ENCODE peak calls at places on chromosome 2, in ten cellular contexts. One of them, this sample, is unnamed.

GRCh38 chr2:195612515-195613495 is 44.2 kb upstream of the SLC39A10 start:
- DNase-seq in heart left ventricle: no peak
- DNase-seq in transverse colon: no peak
- DNase-seq in ovary: no peak
- DNase-seq in spleen: no peak
- DNase-seq in A549: peak
- DNase-seq in stomach: no peak
- DNase-seq in HepG2: peak
- DNase-seq in lower leg skin: peak
- DNase-seq in uterus: no peak
- DNase-seq in this sample: peak

GRCh38 chr2:204401114-204401513 is 144.2 kb upstream of the PARD3B start:
- DNase-seq in stomach: no peak
- DNase-seq in transverse colon: no peak
- DNase-seq in HepG2: no peak
- DNase-seq in A549: no peak
- DNase-seq in heart left ventricle: no peak
- DNase-seq in uterus: no peak
- DNase-seq in spleen: no peak
- DNase-seq in lower leg skin: no peak
- DNase-seq in ovary: no peak
- DNase-seq in this sample: no peak

GRCh38 chr2:15041429-15041837 is 408.9 kb downstream of the LRATD1 start:
- DNase-seq in stomach: no peak
- DNase-seq in transverse colon: peak
- DNase-seq in A549: no peak
- DNase-seq in lower leg skin: no peak
- DNase-seq in ovary: no peak
- DNase-seq in heart left ventricle: peak
- DNase-seq in spleen: no peak
- DNase-seq in uterus: no peak
- DNase-seq in HepG2: no peak
- DNase-seq in this sample: no peak

GRCh38 chr2:161426788-161427412 is 10.8 kb downstream of the TBR1 start:
- DNase-seq in HepG2: no peak
- DNase-seq in stomach: no peak
- DNase-seq in A549: no peak
- DNase-seq in ovary: no peak
- DNase-seq in spleen: no peak
- DNase-seq in transverse colon: no peak
- DNase-seq in lower leg skin: peak
- DNase-seq in heart left ventricle: no peak
- DNase-seq in uterus: no peak
- DNase-seq in this sample: no peak

GRCh38 chr2:147165682-147166081 is 679.1 kb upstream of the ACVR2A start:
- DNase-seq in spleen: no peak
- DNase-seq in transverse colon: no peak
- DNase-seq in ovary: no peak
- DNase-seq in uterus: no peak
- DNase-seq in heart left ventricle: no peak
- DNase-seq in HepG2: no peak
- DNase-seq in A549: no peak
- DNase-seq in stomach: no peak
- DNase-seq in lower leg skin: no peak
- DNase-seq in this sample: no peak

GRCh38 chr2:37907480-37908070 is 17.5 kb upstream of the RMDN2 start:
- DNase-seq in stomach: no peak
- DNase-seq in transverse colon: no peak
- DNase-seq in ovary: no peak
- DNase-seq in heart left ventricle: no peak
- DNase-seq in uterus: no peak
- DNase-seq in A549: no peak
- DNase-seq in HepG2: no peak
- DNase-seq in spleen: no peak
- DNase-seq in lower leg skin: no peak
- DNase-seq in this sample: no peak

GRCh38 chr2:37737507-37737906 is 66.1 kb upstream of the CDC42EP3 start:
- DNase-seq in stomach: no peak
- DNase-seq in uterus: no peak
- DNase-seq in spleen: no peak
- DNase-seq in heart left ventricle: no peak
- DNase-seq in transverse colon: no peak
- DNase-seq in A549: no peak
- DNase-seq in ovary: no peak
- DNase-seq in HepG2: no peak
- DNase-seq in lower leg skin: no peak
- DNase-seq in this sample: no peak

GRCh38 chr2:235024191-235024611 is 72.4 kb downstream of the SH3BP4 start:
- DNase-seq in lower leg skin: no peak
- DNase-seq in ovary: no peak
- DNase-seq in spleen: no peak
- DNase-seq in stomach: no peak
- DNase-seq in transverse colon: no peak
- DNase-seq in HepG2: no peak
- DNase-seq in A549: no peak
- DNase-seq in uterus: no peak
- DNase-seq in heart left ventricle: no peak
- DNase-seq in this sample: no peak

DNA sequence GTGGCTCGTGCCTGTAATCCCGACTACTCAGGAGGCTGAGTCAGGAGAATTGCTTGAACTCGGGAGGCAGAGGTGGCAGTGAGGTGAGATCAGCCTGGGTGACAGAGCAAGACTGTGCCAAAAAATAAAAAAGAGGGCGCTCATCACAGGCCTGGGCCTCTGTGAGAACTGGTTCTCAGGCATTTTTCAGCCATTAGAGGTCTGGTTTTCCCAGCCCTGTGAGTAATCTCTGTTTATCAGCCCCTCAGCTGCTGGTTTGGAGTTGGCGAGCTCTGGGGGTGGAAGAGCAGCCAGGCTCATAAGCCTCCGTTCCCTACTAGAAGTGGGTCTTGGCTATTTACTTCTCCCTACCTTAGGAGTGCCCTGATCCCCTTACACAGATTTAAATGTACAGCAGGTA is 53.1 kb downstream of the CHRNA1 start:
- DNase-seq in lower leg skin: no peak
- DNase-seq in stomach: no peak
- DNase-seq in heart left ventricle: no peak
- DNase-seq in A549: no peak
- DNase-seq in HepG2: no peak
- DNase-seq in uterus: no peak
- DNase-seq in spleen: no peak
- DNase-seq in ovary: no peak
- DNase-seq in transverse colon: no peak
- DNase-seq in this sample: no peak
- H3K4me3 ChIP-seq in lower leg skin: no peak
- H3K4me3 ChIP-seq in stomach: no peak
- H3K4me3 ChIP-seq in heart left ventricle: no peak
- H3K4me3 ChIP-seq in A549: no peak
- H3K4me3 ChIP-seq in HepG2: no peak
- H3K4me3 ChIP-seq in uterus: no peak
- H3K4me3 ChIP-seq in spleen: no peak
- H3K4me3 ChIP-seq in ovary: no peak
- H3K4me3 ChIP-seq in transverse colon: no peak
- H3K4me3 ChIP-seq in this sample: no peak

GRCh38 chr2:96344011-96344410 is 8.4 kb downstream of the NCAPH start:
- DNase-seq in stomach: no peak
- DNase-seq in spleen: peak
- DNase-seq in ovary: no peak
- DNase-seq in HepG2: no peak
- DNase-seq in A549: no peak
- DNase-seq in lower leg skin: no peak
- DNase-seq in transverse colon: peak
- DNase-seq in heart left ventricle: no peak
- DNase-seq in uterus: no peak
- DNase-seq in this sample: no peak
- TF ChIP-seq POLR2A in stomach: no peak
- TF ChIP-seq POLR2A in spleen: no peak
- TF ChIP-seq POLR2A in ovary: no peak
- TF ChIP-seq POLR2A in HepG2: no peak
- TF ChIP-seq POLR2A in A549: no peak
- TF ChIP-seq POLR2A in lower leg skin: no peak
- TF ChIP-seq POLR2A in transverse colon: peak
- TF ChIP-seq POLR2A in heart left ventricle: no peak
- TF ChIP-seq POLR2A in uterus: no peak
- TF ChIP-seq POLR2A in this sample: no peak

GRCh38 chr2:64915510-64915900 is 73.7 kb upstream of the SLC1A4 start:
- DNase-seq in A549: no peak
- DNase-seq in ovary: no peak
- DNase-seq in HepG2: no peak
- DNase-seq in heart left ventricle: no peak
- DNase-seq in stomach: no peak
- DNase-seq in lower leg skin: no peak
- DNase-seq in transverse colon: no peak
- DNase-seq in spleen: no peak
- DNase-seq in uterus: peak
- DNase-seq in this sample: no peak

GRCh38 chr2:64913357-64913869 is 75.8 kb upstream of the SLC1A4 start:
- DNase-seq in HepG2: peak
- DNase-seq in ovary: no peak
- DNase-seq in uterus: no peak
- DNase-seq in spleen: no peak
- DNase-seq in A549: peak
- DNase-seq in lower leg skin: no peak
- DNase-seq in heart left ventricle: no peak
- DNase-seq in transverse colon: peak
- DNase-seq in stomach: peak
- DNase-seq in this sample: no peak

GRCh38 chr2:64918220-64918886 is 70.8 kb upstream of the SLC1A4 start:
- DNase-seq in spleen: no peak
- DNase-seq in ovary: no peak
- DNase-seq in transverse colon: no peak
- DNase-seq in stomach: no peak
- DNase-seq in heart left ventricle: no peak
- DNase-seq in lower leg skin: peak
- DNase-seq in HepG2: no peak
- DNase-seq in uterus: no peak
- DNase-seq in A549: no peak
- DNase-seq in this sample: no peak

GRCh38 chr2:64914247-64914646 is 75.0 kb upstream of the SLC1A4 start:
- DNase-seq in heart left ventricle: no peak
- DNase-seq in stomach: no peak
- DNase-seq in HepG2: no peak
- DNase-seq in spleen: no peak
- DNase-seq in uterus: no peak
- DNase-seq in ovary: no peak
- DNase-seq in lower leg skin: no peak
- DNase-seq in A549: no peak
- DNase-seq in transverse colon: no peak
- DNase-seq in this sample: no peak

DNA sequence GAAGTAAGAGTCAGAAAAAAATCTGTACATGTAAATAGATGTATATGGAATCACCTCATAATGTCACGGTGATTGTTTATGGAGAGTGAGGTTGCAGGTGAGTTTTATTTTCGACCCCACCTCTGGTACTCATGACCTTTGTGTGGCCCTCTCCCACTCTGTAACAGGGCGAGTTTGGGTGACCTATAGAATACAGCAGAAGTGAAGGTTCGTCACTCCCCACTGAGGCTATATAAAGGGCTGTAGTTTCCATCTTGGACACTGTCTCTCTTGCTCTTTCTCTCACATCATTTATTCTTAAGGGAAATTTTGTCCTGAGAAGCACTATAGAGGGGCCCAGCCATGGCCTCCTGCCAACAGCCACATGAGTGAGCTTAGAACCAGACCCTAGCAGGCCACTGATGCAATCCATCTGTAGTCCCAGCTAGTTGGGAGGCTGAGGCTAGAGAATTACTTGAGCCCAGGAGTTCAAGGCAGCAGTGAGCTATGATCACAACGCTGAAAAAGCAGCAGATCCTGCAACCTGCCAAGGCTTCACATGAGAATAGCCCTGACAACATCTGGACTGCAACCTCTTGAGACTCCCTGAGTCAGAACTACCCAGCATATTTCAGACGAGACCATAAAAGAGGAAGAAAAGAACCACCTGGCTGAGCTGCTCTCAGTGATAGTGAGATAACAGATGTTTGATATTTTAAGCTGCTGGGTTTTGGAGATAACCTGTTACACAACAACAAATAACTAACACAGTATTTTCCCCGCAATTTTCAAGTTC is 74.3 kb upstream of the SLC1A4 start:
- DNase-seq in heart left ventricle: peak
- DNase-seq in transverse colon: no peak
- DNase-seq in lower leg skin: no peak
- DNase-seq in A549: no peak
- DNase-seq in spleen: no peak
- DNase-seq in ovary: no peak
- DNase-seq in uterus: peak
- DNase-seq in HepG2: no peak
- DNase-seq in stomach: no peak
- DNase-seq in this sample: no peak
- H3K4me3 ChIP-seq in heart left ventricle: no peak
- H3K4me3 ChIP-seq in transverse colon: no peak
- H3K4me3 ChIP-seq in lower leg skin: no peak
- H3K4me3 ChIP-seq in A549: no peak
- H3K4me3 ChIP-seq in spleen: no peak
- H3K4me3 ChIP-seq in ovary: no peak
- H3K4me3 ChIP-seq in uterus: no peak
- H3K4me3 ChIP-seq in HepG2: no peak
- H3K4me3 ChIP-seq in stomach: no peak
- H3K4me3 ChIP-seq in this sample: no peak

GRCh38 chr2:43226558-43226954 is at the start of gene ZFP36L2:
- DNase-seq in HepG2: peak
- DNase-seq in spleen: peak
- DNase-seq in stomach: peak
- DNase-seq in lower leg skin: peak
- DNase-seq in ovary: peak
- DNase-seq in uterus: peak
- DNase-seq in heart left ventricle: peak
- DNase-seq in transverse colon: peak
- DNase-seq in A549: peak
- DNase-seq in this sample: peak

GRCh38 chr2:43226955-43227829 is 786 bp upstream of the ZFP36L2 start:
- DNase-seq in A549: peak
- DNase-seq in heart left ventricle: peak
- DNase-seq in transverse colon: peak
- DNase-seq in ovary: peak
- DNase-seq in lower leg skin: peak
- DNase-seq in HepG2: peak
- DNase-seq in stomach: peak
- DNase-seq in spleen: peak
- DNase-seq in uterus: peak
- DNase-seq in this sample: peak

GRCh38 chr2:43225093-43225787 is 1.2 kb downstream of the ZFP36L2 start:
- DNase-seq in transverse colon: peak
- DNase-seq in uterus: peak
- DNase-seq in spleen: peak
- DNase-seq in HepG2: no peak
- DNase-seq in A549: peak
- DNase-seq in ovary: peak
- DNase-seq in lower leg skin: peak
- DNase-seq in stomach: peak
- DNase-seq in heart left ventricle: peak
- DNase-seq in this sample: peak

GRCh38 chr2:43224571-43225092 is 1.8 kb downstream of the ZFP36L2 start:
- DNase-seq in uterus: no peak
- DNase-seq in HepG2: no peak
- DNase-seq in heart left ventricle: peak
- DNase-seq in transverse colon: no peak
- DNase-seq in spleen: peak
- DNase-seq in stomach: no peak
- DNase-seq in ovary: peak
- DNase-seq in lower leg skin: peak
- DNase-seq in A549: peak
- DNase-seq in this sample: no peak

DNA sequence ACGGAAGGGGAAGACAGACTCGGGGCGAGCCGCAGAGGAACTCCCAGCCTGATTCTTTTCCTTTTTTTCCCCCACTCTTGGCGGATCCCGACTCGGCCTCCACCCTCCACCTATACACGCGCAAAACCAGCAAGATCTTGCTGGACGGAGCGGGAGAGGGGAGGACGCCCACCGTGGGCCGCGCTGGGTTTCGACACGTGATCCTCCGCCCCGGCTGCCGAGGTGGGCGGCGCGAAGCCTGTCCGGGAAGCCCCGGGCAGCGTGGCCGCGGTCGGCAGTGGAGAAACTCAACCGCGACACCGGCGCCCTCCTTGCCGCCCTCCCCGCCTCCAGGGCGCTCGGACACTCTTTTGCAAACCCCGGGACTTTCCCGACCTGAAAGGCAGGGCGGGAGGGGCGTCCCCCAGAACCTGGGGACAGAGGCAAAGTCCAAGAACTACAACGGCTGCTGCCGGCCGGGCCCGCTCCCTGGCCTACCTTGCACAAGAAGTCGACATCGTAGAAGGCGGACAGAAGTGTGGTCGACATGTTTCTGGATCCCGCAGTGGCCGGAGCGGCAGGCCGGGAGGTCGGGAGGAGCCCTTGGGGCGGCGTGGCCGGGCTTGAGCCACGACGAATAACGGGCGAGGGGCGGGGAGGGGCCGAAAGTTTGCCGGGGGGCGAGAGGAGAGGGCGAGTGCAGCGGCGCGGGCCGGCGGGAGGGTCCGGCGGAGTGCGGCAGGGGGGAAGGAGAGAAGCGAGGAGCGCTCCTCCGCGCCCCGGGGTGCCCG is 433 bp downstream of the ZFP36L2 start:
- DNase-seq in HepG2: peak
- DNase-seq in heart left ventricle: peak
- DNase-seq in spleen: peak
- DNase-seq in transverse colon: no peak
- DNase-seq in uterus: peak
- DNase-seq in A549: peak
- DNase-seq in stomach: no peak
- DNase-seq in ovary: peak
- DNase-seq in lower leg skin: peak
- DNase-seq in this sample: peak
- TF ChIP-seq POLR2A in HepG2: peak
- TF ChIP-seq POLR2A in heart left ventricle: peak
- TF ChIP-seq POLR2A in spleen: peak
- TF ChIP-seq POLR2A in transverse colon: peak
- TF ChIP-seq POLR2A in uterus: no peak
- TF ChIP-seq POLR2A in A549: peak
- TF ChIP-seq POLR2A in stomach: peak
- TF ChIP-seq POLR2A in ovary: no peak
- TF ChIP-seq POLR2A in lower leg skin: no peak
- TF ChIP-seq POLR2A in this sample: peak